ENCODE peak calls at places on chromosomes 13 and 19, in six cellular contexts. E is IMR-90, J is H1, H is neuronal stem cell, N is mesenchymal stem cell, Y is trophoblast cell. U is an unnamed sample.

GRCh38 chr19:47228937-47229673 is 1.9 kb downstream of the BBC3 start:
- DNase-seq in E (peak; percentile 61), J (no peak), H (no peak), N (peak; percentile 79), Y (no peak), U (peak; percentile 43)

GRCh38 chr19:13978721-13979191 is 26.4 kb downstream of the DCAF15 start:
- DNase-seq in N (peak; percentile 28), H (peak; percentile 24), Y (no peak), E (no peak), J (no peak), U (no peak)

GRCh38 chr13:50526771-50527567 is 316.5 kb downstream of the DLEU7 start:
- DNase-seq in Y (no peak), J (no peak), N (no peak), E (no peak), H (no peak), U (no peak)

GRCh38 chr13:40943073-40943472 is 76.0 kb downstream of the ELF1 start:
- DNase-seq in Y (no peak), J (no peak), N (no peak), E (no peak), H (no peak), U (no peak)

GRCh38 chr13:42048625-42049453 is at the start of gene DGKH:
- DNase-seq in N (peak; percentile 83), H (peak; percentile 72), J (peak; percentile 83), E (peak; percentile 78), Y (peak; percentile 63), U (peak; percentile 65)

GRCh38 chr13:86476656-86477055 is 677.4 kb upstream of the SLITRK6 start:
- DNase-seq in J (no peak), Y (no peak), N (no peak), E (no peak), H (no peak), U (no peak)

GRCh38 chr13:66528139-66528538 is 702.0 kb downstream of the PCDH9 start:
- DNase-seq in H (no peak), E (no peak), Y (no peak), J (no peak), N (no peak), U (no peak)

GRCh38 chr19:45172173-45172572 is 5.9 kb downstream of the TRAPPC6A start:
- DNase-seq in Y (no peak), J (no peak), H (no peak), N (no peak), E (no peak), U (no peak)

GRCh38 chr13:90032841-90033493 is 1314.5 kb upstream of the MIR17HG start:
- DNase-seq in H (no peak), J (no peak), Y (no peak), E (no peak), N (no peak), U (no peak)

GRCh38 chr19:7903244-7904073 is at the start of gene MAP2K7:
- DNase-seq in Y (peak; percentile 100), E (peak; percentile 99), J (peak; percentile 100), H (peak; percentile 100), N (peak; percentile 98), U (peak; percentile 99)

GRCh38 chr13:112877976-112878955 is 90.7 kb upstream of the MCF2L start:
- DNase-seq in E (no peak), H (no peak), J (no peak), N (no peak), Y (no peak), U (no peak)
- H3K36me3 ChIP-seq in E (peaks cover 29% of the 10 kb centered on the region), H (peaks cover 19% of the 10 kb centered on the region), J (peaks cover 6% of the 10 kb centered on the region), N (peaks cover 62% of the 10 kb centered on the region), Y (peaks cover 74% of the 10 kb centered on the region), U (peaks cover 2% of the 10 kb centered on the region)

DNA sequence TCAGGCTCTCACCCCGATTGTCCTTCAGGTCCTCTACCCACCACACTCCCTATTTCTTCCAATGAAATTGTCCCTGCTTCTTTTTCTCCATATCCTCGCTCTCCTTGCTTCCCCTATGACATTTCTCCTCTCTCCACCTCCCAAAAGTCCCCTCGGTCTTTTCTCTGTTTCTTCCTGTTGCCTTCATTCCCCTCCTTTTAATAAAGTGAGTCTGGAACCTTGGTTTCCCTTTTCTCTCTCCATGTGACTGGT is 676 bp upstream of the ZNF574 start:
- DNase-seq in E (no peak), H (no peak), N (no peak), J (no peak), Y (no peak), U (peak; percentile 20)
- H2BK5ac ChIP-seq in E (peak overlapping the region; percentile 86), H (no peak overlapping the region), N (no peak overlapping the region), J (peak overlapping the region; percentile 99), Y (peak overlapping the region; percentile 62), U (peak overlapping the region; percentile 94)

GRCh38 chr19:3055741-3056453 is 6.4 kb downstream of the TLE5 start:
- DNase-seq in J (peak; percentile 61), E (no peak), H (no peak), Y (peak; percentile 71), N (no peak), U (peak; percentile 46)
- H3K36me3 ChIP-seq in J (peaks cover 8% of the 10 kb centered on the region), E (peaks cover 63% of the 10 kb centered on the region), H (peaks cover 78% of the 10 kb centered on the region), Y (peaks cover 57% of the 10 kb centered on the region), N (peaks cover 81% of the 10 kb centered on the region), U (peaks cover 7% of the 10 kb centered on the region)

DNA sequence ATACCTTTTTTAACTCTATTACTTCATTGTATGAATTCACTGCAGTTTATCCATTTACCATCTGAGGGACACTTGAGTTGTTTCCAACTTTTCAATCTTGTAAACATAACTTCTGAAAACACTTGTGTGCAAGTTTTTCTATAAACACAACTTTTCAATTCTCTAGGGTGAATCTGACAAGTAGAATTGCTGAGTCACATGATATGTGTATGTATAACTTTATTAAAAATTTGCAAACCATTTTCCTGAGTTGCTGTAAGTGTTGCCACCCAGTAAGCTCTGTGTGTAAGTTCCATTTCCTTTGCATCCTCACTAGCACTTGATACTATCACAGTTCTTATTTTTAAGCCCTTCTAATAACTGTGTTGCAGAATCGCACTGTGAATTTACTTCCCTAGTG is 1415.6 kb upstream of the ATXN8OS start:
- DNase-seq in Y (no peak), N (no peak), J (no peak), H (no peak), E (no peak), U (no peak)
- H2BK5ac ChIP-seq in Y (no peak overlapping the region), N (no peak overlapping the region), J (no peak overlapping the region), H (no peak overlapping the region), E (no peak overlapping the region), U (no peak overlapping the region)

DNA sequence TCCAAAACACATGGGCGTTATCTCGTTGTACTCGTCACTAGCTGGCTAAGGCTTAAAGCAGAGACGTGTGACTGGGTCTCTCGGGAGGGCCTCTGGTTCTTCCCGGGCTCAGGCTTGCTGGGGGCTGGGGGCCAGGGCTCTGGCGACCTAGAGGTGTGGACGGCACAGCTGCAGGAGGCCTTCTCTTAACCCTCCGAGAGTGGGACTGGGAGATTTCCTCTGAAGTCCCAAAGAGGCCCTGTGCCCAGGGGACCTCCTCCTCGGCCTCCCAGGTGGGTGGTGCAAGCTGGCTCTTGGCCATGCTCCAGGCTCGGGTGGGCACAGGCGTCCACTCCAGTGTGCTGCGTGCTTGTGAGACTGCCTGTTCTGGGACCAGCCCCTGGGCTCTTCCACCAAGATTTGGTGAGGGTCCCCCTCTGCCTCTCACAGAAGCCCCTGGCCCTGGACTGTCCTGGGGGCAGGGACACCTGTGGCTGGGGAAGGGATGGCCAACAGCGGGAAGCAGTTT is 2.2 kb downstream of the CAPS start:
- DNase-seq in N (no peak), Y (no peak), H (no peak), E (no peak), J (no peak), U (no peak)
- H3K36me3 ChIP-seq in N (peaks cover 70% of the 10 kb centered on the region), Y (peaks cover 55% of the 10 kb centered on the region), H (peaks cover 70% of the 10 kb centered on the region), E (peaks cover 61% of the 10 kb centered on the region), J (peaks cover 15% of the 10 kb centered on the region), U (peaks cover 2% of the 10 kb centered on the region)

U was measured in mesendoderm.